ENCODE peak calls at places on chromosomes 7 and 10, in five cellular contexts. R, Q, L, N and Y are unnamed samples.

GRCh38 chr7:150514748-150515222 is at the start of gene GIMAP7:
- DNase-seq in N (no peak), L (no peak), Q (no peak), R (peak; percentile 54), Y (no peak)

GRCh38 chr10:62726142-62726541 is 78.4 kb upstream of the ADO start:
- DNase-seq in Q (no peak), L (no peak), R (no peak), N (no peak), Y (no peak)

GRCh38 chr7:28405662-28406061 is 6.7 kb upstream of the CREB5 start:
- DNase-seq in R (peak; percentile 74), Q (no peak), L (no peak), N (peak; percentile 85), Y (no peak)

GRCh38 chr7:114715907-114716306 is 206.0 kb upstream of the MDFIC start:
- DNase-seq in R (no peak), N (no peak), Q (no peak), L (no peak), Y (peak; percentile 51)

GRCh38 chr10:43419997-43420368 is 11.0 kb upstream of the HNRNPF start:
- DNase-seq in R (no peak), Q (no peak), L (no peak), N (no peak), Y (no peak)

GRCh38 chr7:29328811-29329210 is 134.2 kb downstream of the CHN2 start:
- DNase-seq in L (no peak), N (no peak), R (no peak), Q (no peak), Y (no peak)

GRCh38 chr7:24637706-24638105 is 64.5 kb downstream of the PALS2 start:
- DNase-seq in L (no peak), Q (no peak), R (no peak), N (no peak), Y (no peak)

GRCh38 chr7:16747095-16747494 is 6.5 kb upstream of the TSPAN13 start:
- DNase-seq in Q (peak; percentile 31), L (no peak), R (no peak), N (no peak), Y (no peak)

GRCh38 chr10:24463683-24464426 is 254.9 kb downstream of the KIAA1217 start:
- DNase-seq in Q (no peak), L (peak; percentile 77), R (no peak), N (peak; percentile 93), Y (no peak)

GRCh38 chr7:15648461-15648961 is 38.0 kb downstream of the MEOX2 start:
- DNase-seq in Q (no peak), R (no peak), N (no peak), L (no peak), Y (peak; percentile 22)

GRCh38 chr7:27151945-27152815 is at the start of gene HOXA3:
- DNase-seq in R (no peak), Q (peak; percentile 12), L (no peak), N (peak; percentile 60), Y (no peak)

GRCh38 chr10:26138613-26139012 is 78.0 kb upstream of the GAD2 start:
- DNase-seq in R (no peak), L (no peak), Q (no peak), N (no peak), Y (no peak)

GRCh38 chr7:26278769-26279168 is 12.9 kb upstream of the SNX10 start:
- DNase-seq in L (peak; percentile 14), N (peak; percentile 5), Q (no peak), R (no peak), Y (no peak)

GRCh38 chr10:49743464-49744075 is 18.6 kb downstream of the OGDHL start:
- DNase-seq in L (no peak), N (no peak), R (no peak), Q (no peak), Y (no peak)

GRCh38 chr7:116525913-116526857 is 1.3 kb downstream of the CAV1 start:
- DNase-seq in L (peak; percentile 87), Q (peak; percentile 61), N (peak; percentile 85), R (peak; percentile 85), Y (peak; percentile 80)

GRCh38 chr10:88565072-88565471 is 18.0 kb downstream of the RNLS start:
- DNase-seq in Q (no peak), L (no peak), R (no peak), N (no peak), Y (no peak)

GRCh38 chr7:155188821-155189599 is 108.7 kb upstream of the INSIG1 start:
- DNase-seq in N (no peak), L (no peak), R (no peak), Q (no peak), Y (no peak)

GRCh38 chr10:20007426-20007825 is 191.2 kb downstream of the PLXDC2 start:
- DNase-seq in Q (no peak), N (no peak), R (no peak), L (no peak), Y (no peak)

GRCh38 chr7:24905996-24906770 is 73.8 kb downstream of the OSBPL3 start:
- DNase-seq in R (no peak), L (no peak), Q (no peak), N (peak; percentile 9), Y (no peak)

GRCh38 chr7:149565096-149565382 is 67.4 kb upstream of the ZNF746 start:
- DNase-seq in Q (no peak), R (no peak), N (no peak), L (no peak), Y (no peak)

GRCh38 chr7:129777195-129777844 is 165.8 kb downstream of the NRF1 start:
- DNase-seq in N (no peak), L (no peak), Q (no peak), R (no peak), Y (no peak)

GRCh38 chr7:29254663-29255062 is 60.1 kb downstream of the CHN2 start:
- DNase-seq in Q (no peak), L (no peak), N (no peak), R (no peak), Y (no peak)

GRCh38 chr10:63887026-63887589 is 365.9 kb downstream of the REEP3 start:
- DNase-seq in R (no peak), N (no peak), L (no peak), Q (no peak), Y (no peak)

GRCh38 chr7:158751199-158751598 is 46.6 kb upstream of the NCAPG2 start:
- DNase-seq in N (no peak), R (no peak), L (no peak), Q (no peak), Y (no peak)

GRCh38 chr10:683448-684071 is 5.9 kb downstream of the DIP2C start:
- DNase-seq in R (peak; percentile 72), Q (no peak), N (peak; percentile 87), L (peak; percentile 94), Y (no peak)

GRCh38 chr10:72692057-72692891 is at the start of gene MCU:
- DNase-seq in N (peak; percentile 94), R (peak; percentile 96), Q (peak; percentile 96), L (peak; percentile 86), Y (peak; percentile 59)

GRCh38 chr10:36888925-36889573 is 236.3 kb upstream of the ANKRD30A start:
- DNase-seq in L (no peak), R (no peak), Q (peak; percentile 77), N (no peak), Y (peak; percentile 74)

GRCh38 chr10:68334672-68335467 is 2.1 kb upstream of the PBLD start:
- DNase-seq in Q (no peak), L (no peak), N (no peak), R (no peak), Y (no peak)
- H3K36me3 ChIP-seq in Q (peaks cover 69% of the 10 kb centered on the region), L (peaks cover 74% of the 10 kb centered on the region), N (peaks cover 75% of the 10 kb centered on the region), R (no peaks in the 10 kb centered on the region), Y (peaks cover 50% of the 10 kb centered on the region)

GRCh38 chr10:110115784-110116520 is 91.5 kb upstream of the MXI1 start:
- DNase-seq in N (no peak), R (no peak), Q (no peak), L (no peak), Y (no peak)

GRCh38 chr10:110110338-110110737 is 97.1 kb upstream of the MXI1 start:
- DNase-seq in R (no peak), N (no peak), Q (no peak), L (no peak), Y (no peak)

GRCh38 chr10:110118891-110119621 is 88.3 kb upstream of the MXI1 start:
- DNase-seq in Q (no peak), N (no peak), R (no peak), L (no peak), Y (no peak)

GRCh38 chr10:110107887-110108286 is 99.5 kb upstream of the MXI1 start:
- DNase-seq in R (no peak), N (no peak), Q (peak; percentile 23), L (no peak), Y (no peak)

DNA sequence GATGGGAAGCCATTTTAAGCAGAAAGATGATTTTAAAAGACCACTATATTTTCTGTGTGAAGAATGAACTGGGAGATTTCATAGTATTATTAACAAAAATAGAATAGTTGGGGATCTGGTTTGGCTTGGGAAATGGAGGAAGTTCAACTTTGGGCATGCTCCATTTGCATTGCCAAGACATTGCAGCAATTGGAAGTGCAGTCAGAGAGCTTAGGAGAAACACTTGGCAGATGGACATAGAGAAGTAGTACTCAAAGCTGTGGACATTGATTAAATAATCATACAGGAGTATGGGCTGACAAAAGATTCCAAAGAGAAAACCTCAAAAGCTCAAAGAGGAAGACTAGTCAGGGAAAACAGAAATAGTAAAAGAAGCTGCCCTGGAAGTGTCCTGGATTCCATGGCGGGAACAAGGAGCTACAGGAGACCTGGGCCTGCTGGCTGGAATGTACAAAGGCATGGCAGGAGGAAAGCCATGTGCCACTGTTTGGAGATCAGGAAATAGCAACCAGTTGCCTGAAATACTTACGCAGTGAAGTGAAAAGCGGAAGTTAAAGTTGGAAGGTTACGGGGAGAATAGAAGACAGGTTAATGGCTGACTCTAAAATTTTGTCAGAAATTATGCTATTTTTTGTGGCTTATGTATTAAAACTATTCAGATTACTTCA is 93.6 kb upstream of the MXI1 start:
- DNase-seq in Q (no peak), N (no peak), L (no peak), R (no peak), Y (no peak)
- H3K27me3 ChIP-seq in Q (no peaks in the 10 kb centered on the region), N (no peaks in the 10 kb centered on the region), L (no peaks in the 10 kb centered on the region), R (no peaks in the 10 kb centered on the region), Y (no peaks in the 10 kb centered on the region)

GRCh38 chr10:89642193-89642592 is 2.8 kb downstream of the PANK1 start:
- DNase-seq in Q (no peak), R (no peak), L (no peak), N (no peak), Y (no peak)
- H3K4me3 ChIP-seq in Q (no peak overlapping the region), R (no peak overlapping the region), L (no peak overlapping the region), N (no peak overlapping the region), Y (no peak overlapping the region)

DNA sequence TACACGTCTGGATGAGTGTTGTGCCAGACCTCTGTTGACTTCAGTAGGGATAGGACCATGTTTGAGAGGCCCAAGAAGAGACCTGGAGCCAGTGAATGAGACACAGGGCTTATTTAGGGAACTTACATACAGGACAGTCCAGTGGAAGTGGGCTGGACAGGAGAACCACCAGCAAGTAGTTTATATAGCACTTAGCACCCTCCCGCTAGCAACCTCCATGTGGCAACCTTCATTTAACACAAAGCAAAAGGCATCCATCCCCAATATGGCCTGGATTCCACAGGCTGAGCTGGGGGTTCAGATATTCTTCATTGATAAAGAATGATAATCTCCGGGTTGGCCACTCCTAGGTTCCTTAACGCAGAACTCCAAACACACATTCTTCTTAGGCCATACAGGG is 93.7 kb downstream of the TRIM24 start:
- DNase-seq in L (no peak), Q (no peak), R (no peak), N (no peak), Y (no peak)
- H3K36me3 ChIP-seq in L (peaks cover 82% of the 10 kb centered on the region), Q (peaks cover 78% of the 10 kb centered on the region), R (peaks cover 21% of the 10 kb centered on the region), N (peaks cover 17% of the 10 kb centered on the region), Y (peaks cover 71% of the 10 kb centered on the region)

DNA sequence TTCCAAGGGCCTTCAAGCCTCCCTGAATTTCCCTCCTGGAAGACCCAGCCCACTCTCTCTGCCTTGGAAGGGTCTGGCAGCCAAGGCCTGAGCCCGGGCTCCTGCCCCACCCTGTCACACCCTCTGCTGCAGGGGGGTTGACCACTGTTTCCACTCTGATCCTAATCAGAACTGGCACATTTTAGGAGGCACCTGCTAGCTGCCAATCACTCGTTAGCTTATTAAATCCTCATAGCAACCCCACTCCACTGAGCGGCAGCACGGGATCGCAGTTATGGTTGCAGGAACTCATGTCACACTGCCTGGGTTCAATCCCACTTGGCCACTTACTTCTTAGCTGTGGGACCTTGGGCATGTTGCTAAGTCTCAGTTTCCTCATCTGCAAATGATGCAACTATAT is 12.9 kb downstream of the HSPB1 start:
- DNase-seq in R (peak; percentile 49), L (no peak), Q (no peak), N (no peak), Y (peak; percentile 91)
- H3K27me3 ChIP-seq in R (no peaks in the 10 kb centered on the region), L (no peaks in the 10 kb centered on the region), Q (no peaks in the 10 kb centered on the region), N (no peaks in the 10 kb centered on the region), Y (no peaks in the 10 kb centered on the region)